ENCODE peak calls at places on chromosomes 2 and 18, in nine cellular contexts. One of them, this sample, is unnamed.

GRCh38 chr2:224401641-224402342 is at the start of gene FAM124B:
- DNase-seq in ovary: peak
- DNase-seq in dorsolateral prefrontal cortex: peak
- DNase-seq in astrocyte of the cerebellum: no peak
- DNase-seq in fibroblast of pulmonary artery: peak
- DNase-seq in cardiac muscle cell: no peak
- DNase-seq in psoas muscle: peak
- DNase-seq in IMR-90: peak
- DNase-seq in NB4: peak
- DNase-seq in this sample: peak

GRCh38 chr2:85600951-85601770 is 1.3 kb downstream of the TMEM150A start:
- DNase-seq in psoas muscle: no peak
- DNase-seq in astrocyte of the cerebellum: no peak
- DNase-seq in NB4: no peak
- DNase-seq in fibroblast of pulmonary artery: no peak
- DNase-seq in dorsolateral prefrontal cortex: no peak
- DNase-seq in ovary: peak
- DNase-seq in IMR-90: no peak
- DNase-seq in cardiac muscle cell: no peak
- DNase-seq in this sample: no peak

GRCh38 chr2:20381457-20381856 is 30.8 kb upstream of the PUM2 start:
- DNase-seq in psoas muscle: no peak
- DNase-seq in cardiac muscle cell: peak
- DNase-seq in astrocyte of the cerebellum: peak
- DNase-seq in fibroblast of pulmonary artery: peak
- DNase-seq in NB4: no peak
- DNase-seq in IMR-90: peak
- DNase-seq in ovary: no peak
- DNase-seq in dorsolateral prefrontal cortex: peak
- DNase-seq in this sample: peak

GRCh38 chr2:98479959-98480524 is 35.4 kb downstream of the INPP4A start:
- DNase-seq in fibroblast of pulmonary artery: peak
- DNase-seq in ovary: peak
- DNase-seq in NB4: peak
- DNase-seq in cardiac muscle cell: peak
- DNase-seq in IMR-90: peak
- DNase-seq in psoas muscle: peak
- DNase-seq in astrocyte of the cerebellum: peak
- DNase-seq in dorsolateral prefrontal cortex: no peak
- DNase-seq in this sample: peak

GRCh38 chr2:169709970-169710369 is 15.7 kb downstream of the PHOSPHO2 start:
- DNase-seq in fibroblast of pulmonary artery: no peak
- DNase-seq in cardiac muscle cell: no peak
- DNase-seq in IMR-90: no peak
- DNase-seq in psoas muscle: no peak
- DNase-seq in dorsolateral prefrontal cortex: no peak
- DNase-seq in NB4: no peak
- DNase-seq in astrocyte of the cerebellum: no peak
- DNase-seq in ovary: no peak
- DNase-seq in this sample: no peak

GRCh38 chr2:240626531-240627300 is 1.4 kb downstream of the GPR35 start:
- DNase-seq in ovary: peak
- DNase-seq in psoas muscle: peak
- DNase-seq in astrocyte of the cerebellum: no peak
- DNase-seq in NB4: peak
- DNase-seq in cardiac muscle cell: no peak
- DNase-seq in fibroblast of pulmonary artery: no peak
- DNase-seq in IMR-90: no peak
- DNase-seq in dorsolateral prefrontal cortex: peak
- DNase-seq in this sample: no peak

GRCh38 chr2:64268330-64268729 is 124.1 kb upstream of the PELI1 start:
- DNase-seq in psoas muscle: no peak
- DNase-seq in cardiac muscle cell: no peak
- DNase-seq in fibroblast of pulmonary artery: peak
- DNase-seq in ovary: no peak
- DNase-seq in NB4: no peak
- DNase-seq in dorsolateral prefrontal cortex: no peak
- DNase-seq in astrocyte of the cerebellum: no peak
- DNase-seq in IMR-90: no peak
- DNase-seq in this sample: no peak

GRCh38 chr18:72808688-72809087 is 59.1 kb downstream of the NETO1 start:
- DNase-seq in NB4: no peak
- DNase-seq in cardiac muscle cell: no peak
- DNase-seq in fibroblast of pulmonary artery: no peak
- DNase-seq in psoas muscle: no peak
- DNase-seq in ovary: no peak
- DNase-seq in dorsolateral prefrontal cortex: no peak
- DNase-seq in IMR-90: no peak
- DNase-seq in astrocyte of the cerebellum: no peak
- DNase-seq in this sample: no peak

GRCh38 chr2:66364495-66364992 is 70.4 kb upstream of the MEIS1 start:
- DNase-seq in psoas muscle: no peak
- DNase-seq in IMR-90: peak
- DNase-seq in NB4: no peak
- DNase-seq in ovary: no peak
- DNase-seq in cardiac muscle cell: peak
- DNase-seq in fibroblast of pulmonary artery: peak
- DNase-seq in dorsolateral prefrontal cortex: no peak
- DNase-seq in astrocyte of the cerebellum: peak
- DNase-seq in this sample: peak

GRCh38 chr2:174312581-174313234 is 22.0 kb upstream of the SP9 start:
- DNase-seq in psoas muscle: no peak
- DNase-seq in cardiac muscle cell: peak
- DNase-seq in dorsolateral prefrontal cortex: no peak
- DNase-seq in fibroblast of pulmonary artery: peak
- DNase-seq in astrocyte of the cerebellum: no peak
- DNase-seq in ovary: no peak
- DNase-seq in IMR-90: no peak
- DNase-seq in NB4: no peak
- DNase-seq in this sample: no peak

GRCh38 chr18:74895686-74896085 is 298.0 kb downstream of the ZNF407 start:
- DNase-seq in IMR-90: peak
- DNase-seq in NB4: no peak
- DNase-seq in cardiac muscle cell: no peak
- DNase-seq in psoas muscle: no peak
- DNase-seq in fibroblast of pulmonary artery: peak
- DNase-seq in ovary: no peak
- DNase-seq in dorsolateral prefrontal cortex: no peak
- DNase-seq in astrocyte of the cerebellum: peak
- DNase-seq in this sample: peak

GRCh38 chr2:30776831-30777652 is 30.2 kb downstream of the CAPN13 start:
- DNase-seq in dorsolateral prefrontal cortex: no peak
- DNase-seq in fibroblast of pulmonary artery: no peak
- DNase-seq in ovary: no peak
- DNase-seq in psoas muscle: no peak
- DNase-seq in cardiac muscle cell: no peak
- DNase-seq in IMR-90: no peak
- DNase-seq in NB4: no peak
- DNase-seq in astrocyte of the cerebellum: no peak
- DNase-seq in this sample: no peak

GRCh38 chr18:48997985-48998831 is 47.4 kb upstream of the SMAD7 start:
- DNase-seq in IMR-90: peak
- DNase-seq in dorsolateral prefrontal cortex: no peak
- DNase-seq in cardiac muscle cell: peak
- DNase-seq in ovary: no peak
- DNase-seq in fibroblast of pulmonary artery: peak
- DNase-seq in psoas muscle: peak
- DNase-seq in NB4: peak
- DNase-seq in astrocyte of the cerebellum: peak
- DNase-seq in this sample: peak

GRCh38 chr2:149152597-149152996 is 114.1 kb downstream of the LYPD6B start:
- DNase-seq in IMR-90: no peak
- DNase-seq in cardiac muscle cell: no peak
- DNase-seq in astrocyte of the cerebellum: no peak
- DNase-seq in psoas muscle: no peak
- DNase-seq in fibroblast of pulmonary artery: no peak
- DNase-seq in ovary: no peak
- DNase-seq in NB4: peak
- DNase-seq in dorsolateral prefrontal cortex: no peak
- DNase-seq in this sample: peak

GRCh38 chr2:72027426-72028161 is 120.1 kb downstream of the CYP26B1 start:
- DNase-seq in psoas muscle: no peak
- DNase-seq in astrocyte of the cerebellum: no peak
- DNase-seq in cardiac muscle cell: no peak
- DNase-seq in dorsolateral prefrontal cortex: no peak
- DNase-seq in NB4: no peak
- DNase-seq in fibroblast of pulmonary artery: no peak
- DNase-seq in IMR-90: no peak
- DNase-seq in ovary: peak
- DNase-seq in this sample: peak

GRCh38 chr2:86221066-86221684 is 21.9 kb downstream of the MRPL35 start:
- DNase-seq in dorsolateral prefrontal cortex: peak
- DNase-seq in ovary: peak
- DNase-seq in fibroblast of pulmonary artery: peak
- DNase-seq in psoas muscle: peak
- DNase-seq in NB4: peak
- DNase-seq in cardiac muscle cell: peak
- DNase-seq in astrocyte of the cerebellum: peak
- DNase-seq in IMR-90: peak
- DNase-seq in this sample: peak

GRCh38 chr18:24677011-24677410 is 216.6 kb downstream of the HRH4 start:
- DNase-seq in NB4: no peak
- DNase-seq in psoas muscle: no peak
- DNase-seq in astrocyte of the cerebellum: no peak
- DNase-seq in ovary: no peak
- DNase-seq in cardiac muscle cell: no peak
- DNase-seq in IMR-90: peak
- DNase-seq in dorsolateral prefrontal cortex: no peak
- DNase-seq in fibroblast of pulmonary artery: no peak
- DNase-seq in this sample: peak

GRCh38 chr2:85248741-85249524 is 78.9 kb downstream of the TGOLN2 start:
- DNase-seq in astrocyte of the cerebellum: peak
- DNase-seq in NB4: no peak
- DNase-seq in fibroblast of pulmonary artery: peak
- DNase-seq in psoas muscle: no peak
- DNase-seq in ovary: no peak
- DNase-seq in cardiac muscle cell: no peak
- DNase-seq in dorsolateral prefrontal cortex: no peak
- DNase-seq in IMR-90: peak
- DNase-seq in this sample: peak

GRCh38 chr2:150605664-150606063 is 118.2 kb upstream of the RND3 start:
- DNase-seq in fibroblast of pulmonary artery: no peak
- DNase-seq in psoas muscle: no peak
- DNase-seq in cardiac muscle cell: no peak
- DNase-seq in dorsolateral prefrontal cortex: no peak
- DNase-seq in ovary: no peak
- DNase-seq in NB4: no peak
- DNase-seq in astrocyte of the cerebellum: no peak
- DNase-seq in IMR-90: no peak
- DNase-seq in this sample: no peak

GRCh38 chr18:73551211-73551610 is 596.4 kb downstream of the FBXO15 start:
- DNase-seq in astrocyte of the cerebellum: no peak
- DNase-seq in ovary: no peak
- DNase-seq in cardiac muscle cell: no peak
- DNase-seq in IMR-90: no peak
- DNase-seq in fibroblast of pulmonary artery: no peak
- DNase-seq in NB4: no peak
- DNase-seq in psoas muscle: no peak
- DNase-seq in dorsolateral prefrontal cortex: no peak
- DNase-seq in this sample: no peak

GRCh38 chr2:171531836-171532450 is 9.7 kb downstream of the CYBRD1 start:
- DNase-seq in ovary: no peak
- DNase-seq in fibroblast of pulmonary artery: peak
- DNase-seq in NB4: no peak
- DNase-seq in IMR-90: peak
- DNase-seq in astrocyte of the cerebellum: no peak
- DNase-seq in dorsolateral prefrontal cortex: no peak
- DNase-seq in cardiac muscle cell: no peak
- DNase-seq in psoas muscle: no peak
- DNase-seq in this sample: no peak

GRCh38 chr18:28485918-28486317 is 309.0 kb upstream of the CDH2 start:
- DNase-seq in psoas muscle: no peak
- DNase-seq in dorsolateral prefrontal cortex: no peak
- DNase-seq in fibroblast of pulmonary artery: no peak
- DNase-seq in IMR-90: no peak
- DNase-seq in cardiac muscle cell: no peak
- DNase-seq in astrocyte of the cerebellum: no peak
- DNase-seq in NB4: no peak
- DNase-seq in ovary: no peak
- DNase-seq in this sample: no peak

GRCh38 chr2:237407734-237408133 is 6.2 kb downstream of the COL6A3 start:
- DNase-seq in cardiac muscle cell: no peak
- DNase-seq in NB4: no peak
- DNase-seq in fibroblast of pulmonary artery: no peak
- DNase-seq in IMR-90: no peak
- DNase-seq in dorsolateral prefrontal cortex: no peak
- DNase-seq in astrocyte of the cerebellum: no peak
- DNase-seq in ovary: no peak
- DNase-seq in psoas muscle: no peak
- DNase-seq in this sample: peak
- H3K4me3 ChIP-seq in cardiac muscle cell: no peak
- H3K4me3 ChIP-seq in NB4: no peak
- H3K4me3 ChIP-seq in fibroblast of pulmonary artery: no peak
- H3K4me3 ChIP-seq in IMR-90: no peak
- H3K4me3 ChIP-seq in dorsolateral prefrontal cortex: no peak
- H3K4me3 ChIP-seq in astrocyte of the cerebellum: no peak
- H3K4me3 ChIP-seq in ovary: no peak
- H3K4me3 ChIP-seq in psoas muscle: peak
- H3K4me3 ChIP-seq in this sample: peak

GRCh38 chr2:45067859-45068642 is 58.8 kb upstream of the SIX2 start:
- DNase-seq in cardiac muscle cell: peak
- DNase-seq in astrocyte of the cerebellum: no peak
- DNase-seq in NB4: no peak
- DNase-seq in psoas muscle: peak
- DNase-seq in IMR-90: no peak
- DNase-seq in fibroblast of pulmonary artery: peak
- DNase-seq in dorsolateral prefrontal cortex: no peak
- DNase-seq in ovary: no peak
- DNase-seq in this sample: peak
- TF ChIP-seq CTCF in cardiac muscle cell: peak
- TF ChIP-seq CTCF in astrocyte of the cerebellum: no peak
- TF ChIP-seq CTCF in NB4: no peak
- TF ChIP-seq CTCF in psoas muscle: no peak
- TF ChIP-seq CTCF in IMR-90: no peak
- TF ChIP-seq CTCF in fibroblast of pulmonary artery: peak
- TF ChIP-seq CTCF in dorsolateral prefrontal cortex: no peak
- TF ChIP-seq CTCF in ovary: no peak
- TF ChIP-seq CTCF in this sample: peak

DNA sequence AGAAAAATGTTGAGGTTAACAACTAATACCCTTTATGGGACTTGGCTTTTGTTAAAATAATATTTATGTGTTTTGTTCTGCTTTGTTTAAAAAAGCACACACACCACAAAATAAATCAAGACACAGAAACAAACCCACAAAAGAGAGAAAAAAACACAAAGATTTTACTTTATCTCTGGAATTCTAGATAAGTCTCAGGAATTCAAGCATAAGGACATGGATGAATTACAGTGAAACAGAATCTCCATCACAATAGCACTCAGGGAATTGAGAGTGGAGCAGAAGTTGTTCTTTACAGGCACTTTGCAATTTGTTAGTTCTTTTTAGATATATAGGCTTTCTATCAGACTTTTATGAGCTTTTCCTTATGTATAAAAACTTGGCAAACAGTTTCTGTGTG is 360.9 kb upstream of the ZC3H15 start:
- DNase-seq in cardiac muscle cell: no peak
- DNase-seq in fibroblast of pulmonary artery: peak
- DNase-seq in NB4: no peak
- DNase-seq in IMR-90: no peak
- DNase-seq in ovary: no peak
- DNase-seq in dorsolateral prefrontal cortex: no peak
- DNase-seq in psoas muscle: no peak
- DNase-seq in astrocyte of the cerebellum: no peak
- DNase-seq in this sample: no peak
- H3K4me3 ChIP-seq in cardiac muscle cell: no peak
- H3K4me3 ChIP-seq in fibroblast of pulmonary artery: no peak
- H3K4me3 ChIP-seq in NB4: no peak
- H3K4me3 ChIP-seq in IMR-90: no peak
- H3K4me3 ChIP-seq in ovary: no peak
- H3K4me3 ChIP-seq in dorsolateral prefrontal cortex: no peak
- H3K4me3 ChIP-seq in psoas muscle: no peak
- H3K4me3 ChIP-seq in astrocyte of the cerebellum: no peak
- H3K4me3 ChIP-seq in this sample: no peak

GRCh38 chr18:3455090-3455640 is 5.2 kb downstream of the TGIF1 start:
- DNase-seq in NB4: no peak
- DNase-seq in dorsolateral prefrontal cortex: no peak
- DNase-seq in IMR-90: no peak
- DNase-seq in ovary: no peak
- DNase-seq in fibroblast of pulmonary artery: no peak
- DNase-seq in cardiac muscle cell: no peak
- DNase-seq in psoas muscle: no peak
- DNase-seq in astrocyte of the cerebellum: no peak
- DNase-seq in this sample: no peak
- TF ChIP-seq CTCF in NB4: no peak
- TF ChIP-seq CTCF in dorsolateral prefrontal cortex: no peak
- TF ChIP-seq CTCF in IMR-90: no peak
- TF ChIP-seq CTCF in ovary: no peak
- TF ChIP-seq CTCF in fibroblast of pulmonary artery: no peak
- TF ChIP-seq CTCF in cardiac muscle cell: no peak
- TF ChIP-seq CTCF in psoas muscle: no peak
- TF ChIP-seq CTCF in astrocyte of the cerebellum: no peak
- TF ChIP-seq CTCF in this sample: no peak

This sample was measured in AG10803.